ENCODE peak calls at places on chromosomes 5 and 9, in eight cellular contexts. K is cardiac muscle cell; F is CD8-positive, alpha-beta T cell; Q is CD4-positive, CD25-positive, alpha-beta regulatory T cell; D is OCI-LY7; M is neural progenitor cell; B is GM23338; Z is heart right ventricle. X is an unnamed sample. For H3K4me1, the result is how much of the 10 kb centered on the place peaks cover.

GRCh38 chr5:84688566-84688965 is 303.9 kb upstream of the EDIL3 start:
- DNase-seq in K (peak), F (no peak), Q (no peak), D (no peak), M (no peak), B (no peak), Z (no peak), X (no peak)

GRCh38 chr9:124353166-124353768 is 62.0 kb downstream of the PSMB7 start:
- DNase-seq in K (no peak), F (no peak), Q (no peak), D (no peak), M (no peak), B (no peak), Z (no peak), X (no peak)

GRCh38 chr9:37311938-37312730 is 110.4 kb upstream of the GRHPR start:
- DNase-seq in K (peak), F (no peak), Q (no peak), D (no peak), M (no peak), B (no peak), Z (no peak), X (no peak)

GRCh38 chr9:116074658-116075057 is 78.9 kb upstream of the PAPPA start:
- DNase-seq in K (peak), F (no peak), Q (no peak), D (no peak), M (no peak), B (no peak), Z (no peak), X (no peak)

GRCh38 chr9:126836216-126836615 is 24.2 kb upstream of the ZBTB34 start:
- DNase-seq in K (peak), F (no peak), Q (no peak), D (no peak), M (no peak), B (no peak), Z (no peak), X (no peak)

GRCh38 chr5:168851902-168852321 is 272.7 kb upstream of the PANK3 start:
- DNase-seq in K (peak), F (no peak), Q (no peak), D (no peak), M (no peak), B (no peak), Z (no peak), X (no peak)

GRCh38 chr5:1424716-1425115 is 20.5 kb downstream of the SLC6A3 start:
- DNase-seq in K (no peak), F (no peak), Q (no peak), D (no peak), M (no peak), B (no peak), Z (no peak), X (no peak)

GRCh38 chr9:37486616-37487544 is 1.1 kb downstream of the POLR1E start:
- DNase-seq in K (peak), F (no peak), Q (no peak), D (no peak), M (no peak), B (no peak), Z (no peak), X (no peak)

GRCh38 chr5:79346420-79346824 is 110.5 kb downstream of the JMY start:
- DNase-seq in K (no peak), F (no peak), Q (no peak), D (no peak), M (no peak), B (no peak), Z (no peak), X (no peak)

GRCh38 chr5:5883116-5883515 is 460.6 kb downstream of the ICE1 start:
- DNase-seq in K (no peak), F (no peak), Q (no peak), D (no peak), M (no peak), B (no peak), Z (no peak), X (no peak)

GRCh38 chr5:115415143-115415491 is 118.7 kb upstream of the CCDC112 start:
- DNase-seq in K (peak), F (no peak), Q (no peak), D (no peak), M (peak), B (no peak), Z (no peak), X (no peak)

GRCh38 chr5:102865510-102866314 is 110.6 kb downstream of the PAM start:
- DNase-seq in K (peak), F (peak), Q (no peak), D (no peak), M (peak), B (peak), Z (peak), X (peak)

GRCh38 chr5:95417971-95418370 is 26.8 kb downstream of the FAM81B start:
- DNase-seq in K (peak), F (no peak), Q (no peak), D (no peak), M (no peak), B (no peak), Z (no peak), X (no peak)

GRCh38 chr9:134222018-134222573 is 57.7 kb upstream of the RNU6ATAC start:
- DNase-seq in K (no peak), F (no peak), Q (no peak), D (no peak), M (no peak), B (no peak), Z (peak), X (no peak)

GRCh38 chr9:120408680-120409258 is 171.2 kb downstream of the CDK5RAP2 start:
- DNase-seq in K (no peak), F (no peak), Q (no peak), D (no peak), M (no peak), B (no peak), Z (no peak), X (no peak)

GRCh38 chr9:297104-297794 is 82.6 kb downstream of the DOCK8 start:
- DNase-seq in K (no peak), F (no peak), Q (no peak), D (peak), M (no peak), B (no peak), Z (peak), X (no peak)

GRCh38 chr9:115415450-115415849 is 297.5 kb upstream of the TNC start:
- DNase-seq in K (no peak), F (no peak), Q (no peak), D (no peak), M (no peak), B (no peak), Z (no peak), X (peak)

GRCh38 chr5:6692906-6693305 is 20.3 kb upstream of the TENT4A start:
- DNase-seq in K (no peak), F (no peak), Q (no peak), D (no peak), M (no peak), B (no peak), Z (no peak), X (no peak)

GRCh38 chr5:11335881-11336760 is 568.1 kb downstream of the CTNND2 start:
- DNase-seq in K (no peak), F (no peak), Q (no peak), D (no peak), M (no peak), B (no peak), Z (no peak), X (no peak)

GRCh38 chr9:79196606-79197005 is 375.2 kb upstream of the TLE4 start:
- DNase-seq in K (peak), F (no peak), Q (no peak), D (no peak), M (no peak), B (no peak), Z (no peak), X (no peak)

GRCh38 chr9:33140406-33141360 is 26.5 kb downstream of the B4GALT1 start:
- DNase-seq in K (no peak), F (no peak), Q (no peak), D (no peak), M (no peak), B (no peak), Z (no peak), X (no peak)

GRCh38 chr5:178993236-178993765 is 1.8 kb downstream of the GRM6 start:
- DNase-seq in K (no peak), F (no peak), Q (no peak), D (no peak), M (no peak), B (no peak), Z (no peak), X (no peak)

GRCh38 chr5:126868961-126869451 is 92.1 kb downstream of the LMNB1 start:
- DNase-seq in K (peak), F (no peak), Q (no peak), D (no peak), M (peak), B (peak), Z (peak), X (peak)

GRCh38 chr5:149583394-149583793 is 2.1 kb downstream of the ARHGEF37 start:
- DNase-seq in K (peak), F (no peak), Q (no peak), D (no peak), M (no peak), B (no peak), Z (no peak), X (no peak)

GRCh38 chr9:21789541-21790037 is 12.8 kb upstream of the MTAP start:
- DNase-seq in K (peak), F (no peak), Q (peak), D (peak), M (peak), B (peak), Z (no peak), X (peak)

GRCh38 chr5:167064199-167064811 is 1227.1 kb upstream of the WWC1 start:
- DNase-seq in K (no peak), F (no peak), Q (no peak), D (no peak), M (peak), B (peak), Z (no peak), X (no peak)

GRCh38 chr9:97510797-97511761 is 9.6 kb downstream of the TMOD1 start:
- DNase-seq in K (peak), F (no peak), Q (no peak), D (no peak), M (no peak), B (no peak), Z (no peak), X (peak)

GRCh38 chr9:95440447-95440846 is 76.3 kb downstream of the PTCH1 start:
- DNase-seq in K (no peak), F (no peak), Q (no peak), D (no peak), M (no peak), B (no peak), Z (no peak), X (no peak)

GRCh38 chr5:64339776-64340175 is 166.0 kb upstream of the RGS7BP start:
- DNase-seq in K (no peak), F (no peak), Q (no peak), D (no peak), M (no peak), B (no peak), Z (no peak), X (no peak)

GRCh38 chr5:179259731-179260323 is 85.4 kb downstream of the ADAMTS2 start:
- DNase-seq in K (no peak), F (no peak), Q (no peak), D (no peak), M (no peak), B (no peak), Z (no peak), X (peak)

GRCh38 chr5:118578093-118578492 is 410.3 kb downstream of the DTWD2 start:
- DNase-seq in K (peak), F (no peak), Q (no peak), D (no peak), M (no peak), B (no peak), Z (no peak), X (no peak)

DNA sequence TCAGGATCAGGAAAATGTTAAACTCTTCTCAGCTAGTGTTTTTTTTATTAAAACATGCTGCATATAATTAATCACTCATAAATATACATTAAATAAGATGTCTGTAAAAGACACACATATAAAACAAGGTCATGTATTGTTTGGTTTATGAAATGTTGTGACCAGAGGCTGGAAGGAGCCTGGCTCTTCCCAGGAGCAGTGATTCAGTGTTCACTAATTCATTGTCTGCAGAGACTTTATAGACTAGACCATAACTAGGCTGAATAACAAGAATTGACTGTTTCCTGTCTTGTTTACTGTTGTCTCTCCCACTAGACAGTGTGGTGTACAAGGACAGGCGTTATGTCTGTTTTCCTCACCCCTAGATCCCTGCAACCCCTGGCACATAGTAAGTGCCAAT is 49.1 kb upstream of the ANKRD55 start:
- DNase-seq in K (no peak), F (no peak), Q (no peak), D (no peak), M (no peak), B (no peak), Z (no peak), X (no peak)
- H3K4me1 ChIP-seq in K (under half), F (under half), Q (under half), D (under half), M (under half), B (under half), Z (under half), X (under half)

DNA sequence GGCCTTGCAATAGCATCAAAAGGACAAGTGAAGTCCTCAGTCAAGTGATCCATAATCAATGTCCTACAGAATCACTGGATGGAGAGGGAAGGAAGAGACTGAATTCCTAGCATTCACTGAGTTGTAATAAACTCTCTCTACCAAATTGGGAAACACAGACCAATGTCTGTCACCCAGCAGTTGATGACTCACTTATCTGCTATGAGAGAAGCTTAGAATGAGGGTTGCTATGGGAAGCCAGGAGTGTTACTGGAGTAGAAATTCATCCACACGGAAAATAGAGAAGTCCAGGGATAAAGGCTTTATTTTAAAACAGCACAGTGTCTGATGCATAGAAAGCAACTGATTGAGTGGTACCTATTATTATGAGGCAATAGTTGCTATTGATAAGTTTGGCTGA is 407.4 kb downstream of the BRINP1 start:
- DNase-seq in K (no peak), F (no peak), Q (no peak), D (no peak), M (peak), B (peak), Z (no peak), X (peak)
- H3K4me3 ChIP-seq in K (no peak), F (no peak), Q (no peak), D (no peak), M (no peak), B (no peak), Z (no peak), X (no peak)

GRCh38 chr5:133825631-133826289 is 142.7 kb downstream of the C5orf15 start:
- DNase-seq in K (no peak), F (peak), Q (no peak), D (peak), M (no peak), B (no peak), Z (peak), X (no peak)
- H3K27ac ChIP-seq in K (peak), F (peak), Q (no peak), D (no peak), M (no peak), B (no peak), Z (no peak), X (no peak)

GRCh38 chr9:114387678-114388431 is at the start of gene AKNA:
- DNase-seq in K (peak), F (peak), Q (peak), D (peak), M (peak), B (peak), Z (peak), X (peak)
- H3K4me1 ChIP-seq in K (under half), F (half or more), Q (half or more), D (half or more), M (half or more), B (under half), Z (under half), X (under half)

DNA sequence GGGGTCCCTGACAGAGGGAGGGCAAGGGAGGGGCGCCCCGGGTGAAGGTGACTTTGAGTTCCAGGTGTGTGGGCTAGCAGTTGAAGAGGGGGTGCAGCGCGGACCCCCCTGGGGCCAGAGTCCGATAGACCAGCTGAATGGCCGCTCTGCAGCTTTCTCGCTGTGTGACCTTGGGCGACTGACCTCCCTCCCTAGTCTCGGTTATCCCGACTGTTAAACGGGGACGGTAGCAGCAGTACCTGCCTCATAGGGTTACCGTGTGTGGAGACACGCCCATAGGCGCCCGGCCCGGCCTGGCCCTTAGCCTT is 31.3 kb downstream of the PRRX2 start:
- DNase-seq in K (no peak), F (no peak), Q (no peak), D (no peak), M (no peak), B (peak), Z (no peak), X (no peak)
- H3K4me3 ChIP-seq in K (peak), F (no peak), Q (no peak), D (no peak), M (peak), B (peak), Z (peak), X (peak)

DNA sequence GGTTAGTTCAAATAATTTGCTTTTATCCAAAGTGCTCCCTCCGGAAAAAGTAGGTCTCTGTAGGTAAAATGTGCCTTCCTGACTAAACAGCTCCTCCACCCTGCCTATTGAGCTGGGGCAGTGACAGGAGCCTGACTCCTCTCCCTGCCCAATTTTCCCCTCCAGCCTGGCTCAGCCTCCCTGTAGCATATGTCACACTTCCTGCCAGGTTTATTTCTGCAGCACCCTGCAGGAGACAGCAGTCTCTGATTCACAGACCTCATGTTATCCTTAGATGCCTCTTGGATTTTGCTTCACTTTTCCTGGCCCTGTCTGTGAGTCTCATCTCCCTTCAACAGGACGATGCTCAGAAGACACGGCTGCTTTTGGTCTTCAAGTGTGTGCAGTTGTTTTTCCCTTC is 33.5 kb downstream of the SLC36A1 start:
- DNase-seq in K (peak), F (no peak), Q (no peak), D (no peak), M (no peak), B (peak), Z (no peak), X (peak)
- H3K27ac ChIP-seq in K (no peak), F (no peak), Q (no peak), D (no peak), M (no peak), B (peak), Z (no peak), X (peak)

DNA sequence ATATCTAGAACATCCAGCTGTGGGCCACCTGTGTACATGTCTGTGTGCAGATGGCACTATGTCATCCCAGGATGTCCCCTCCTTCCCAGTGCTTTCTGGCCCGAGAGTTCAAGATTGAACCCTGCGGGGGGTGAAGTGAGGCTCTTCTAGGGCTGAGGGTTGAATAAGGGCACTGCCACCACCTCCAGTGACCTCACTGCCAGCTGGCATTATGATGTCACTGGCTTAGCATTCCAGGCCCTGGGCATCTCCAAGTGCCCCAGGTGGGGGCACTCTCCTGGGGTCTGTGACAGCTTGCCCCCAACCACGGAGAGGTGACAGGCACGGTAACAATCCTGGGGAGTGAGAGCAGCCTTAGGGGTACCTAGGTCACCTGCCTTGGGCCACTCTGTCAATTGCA is 27.1 kb downstream of the CXXC5 start:
- DNase-seq in K (no peak), F (no peak), Q (no peak), D (no peak), M (no peak), B (no peak), Z (no peak), X (no peak)
- H3K4me1 ChIP-seq in K (under half), F (under half), Q (under half), D (half or more), M (under half), B (under half), Z (half or more), X (under half)

X was measured in endodermal cell.